ENCODE peak calls at places on chromosomes 3 and 15, in four cellular contexts. Z, G, H and F are unnamed samples.

GRCh38 chr15:70569139-70569717 is 194.1 kb downstream of the UACA start:
- ATAC-seq in Z (peak; percentile 92), H (peak; percentile 98), G (no peak), F (no peak)

GRCh38 chr3:61828158-61828874 is 266.9 kb downstream of the PTPRG start:
- ATAC-seq in Z (no peak), G (no peak), H (no peak), F (no peak)

GRCh38 chr15:77555232-77555631 is 77.5 kb downstream of the LINGO1 start:
- ATAC-seq in G (no peak), Z (no peak), H (no peak), F (no peak)

GRCh38 chr3:60104045-60104444 is 1054.2 kb upstream of the CFAP20DC start:
- ATAC-seq in H (no peak), G (no peak), Z (no peak), F (no peak)

GRCh38 chr15:93987068-93987467 is 244.3 kb upstream of the MCTP2 start:
- ATAC-seq in G (no peak), Z (no peak), H (no peak), F (no peak)

GRCh38 chr3:64262574-64263114 is 37.4 kb upstream of the PRICKLE2 start:
- ATAC-seq in Z (no peak), H (no peak), G (no peak), F (no peak)

GRCh38 chr3:160027541-160028195 is 39.0 kb downstream of the IL12A start:
- ATAC-seq in Z (peak; percentile 44), H (peak; percentile 39), G (peak; percentile 16), F (no peak)

GRCh38 chr3:56989434-56990294 is 70.8 kb upstream of the SPATA12 start:
- ATAC-seq in H (peak; percentile 48), G (peak; percentile 91), Z (peak; percentile 10), F (peak; percentile 52)

GRCh38 chr15:90545095-90545494 is 15.4 kb downstream of the CRTC3 start:
- ATAC-seq in Z (no peak), H (no peak), G (no peak), F (no peak)

GRCh38 chr3:81958967-81959625 is 197.7 kb upstream of the GBE1 start:
- ATAC-seq in G (no peak), H (no peak), Z (no peak), F (no peak)

GRCh38 chr3:143469159-143469558 is 349.6 kb downstream of the CHST2 start:
- ATAC-seq in H (no peak), Z (no peak), G (no peak), F (no peak)

GRCh38 chr15:68587769-68588385 is 9.1 kb downstream of the CORO2B start:
- ATAC-seq in Z (no peak), G (no peak), H (no peak), F (no peak)

GRCh38 chr3:99544819-99545281 is 93.5 kb upstream of the COL8A1 start:
- ATAC-seq in H (no peak), Z (no peak), G (peak; percentile 30), F (peak; percentile 29)

GRCh38 chr3:187702507-187703033 is at the start of gene RTP2:
- ATAC-seq in G (no peak), Z (no peak), H (no peak), F (no peak)

GRCh38 chr3:40504636-40505430 is 1.0 kb upstream of the ZNF620 start:
- ATAC-seq in Z (peak; percentile 20), H (no peak), G (peak; percentile 21), F (peak; percentile 79)

GRCh38 chr3:108099679-108100428 is 9.0 kb upstream of the CD47 start:
- ATAC-seq in Z (no peak), G (peak; percentile 65), H (no peak), F (no peak)

GRCh38 chr15:20280933-20281463 is 260.6 kb downstream of the GOLGA6L6 start:
- ATAC-seq in G (peak; percentile 20), H (peak; percentile 49), Z (no peak), F (no peak)

GRCh38 chr3:153209596-153209995 is 47.6 kb downstream of the RAP2B start:
- ATAC-seq in G (peak; percentile 60), H (no peak), Z (peak; percentile 62), F (peak; percentile 39)

GRCh38 chr3:143604849-143605660 is 243.2 kb downstream of the SLC9A9 start:
- ATAC-seq in G (no peak), Z (no peak), H (no peak), F (no peak)

GRCh38 chr15:83653288-83653638 is 660 bp upstream of the ADAMTSL3 start:
- ATAC-seq in H (no peak), Z (peak; percentile 5), G (no peak), F (no peak)

GRCh38 chr3:29286841-29287240 is 6.0 kb downstream of the RBMS3 start:
- ATAC-seq in G (no peak), Z (no peak), H (no peak), F (no peak)

GRCh38 chr3:55488398-55489055 is 1.4 kb upstream of the WNT5A start:
- ATAC-seq in H (no peak), G (peak; percentile 49), Z (peak; percentile 42), F (peak; percentile 21)

GRCh38 chr3:160365872-160366522 is 33.0 kb downstream of the IFT80 start:
- ATAC-seq in Z (no peak), G (no peak), H (no peak), F (no peak)

GRCh38 chr3:20055020-20055775 is 15.0 kb downstream of the KAT2B start:
- ATAC-seq in Z (peak; percentile 28), H (peak; percentile 28), G (no peak), F (no peak)

GRCh38 chr3:4750306-4751056 is 228.8 kb upstream of the BHLHE40 start:
- ATAC-seq in G (no peak), Z (no peak), H (no peak), F (peak; percentile 32)

GRCh38 chr15:75130597-75131268 is 70.9 kb upstream of the C15orf39 start:
- ATAC-seq in H (no peak), Z (no peak), G (peak; percentile 58), F (no peak)

GRCh38 chr15:86273309-86273708 is 193.6 kb downstream of the AGBL1 start:
- ATAC-seq in H (no peak), G (no peak), Z (no peak), F (no peak)

GRCh38 chr15:94075349-94075748 is 156.0 kb upstream of the MCTP2 start:
- ATAC-seq in H (no peak), G (peak; percentile 93), Z (no peak), F (peak; percentile 93)

GRCh38 chr3:157166559-157166958 is 6.6 kb upstream of the CCNL1 start:
- ATAC-seq in H (peak; percentile 24), G (no peak), Z (no peak), F (no peak)

GRCh38 chr15:60363024-60363674 is 34.6 kb downstream of the ANXA2 start:
- ATAC-seq in G (no peak), Z (peak; percentile 15), H (no peak), F (no peak)

GRCh38 chr15:91023720-91024119 is 1.3 kb upstream of the VPS33B start:
- ATAC-seq in Z (no peak), G (no peak), H (no peak), F (no peak)

GRCh38 chr3:186640473-186640818 is 247 bp downstream of the FETUB start:
- ATAC-seq in G (no peak), H (peak; percentile 81), Z (peak; percentile 76), F (no peak)

GRCh38 chr3:25454411-25454927 is 26.4 kb downstream of the RARB start:
- ATAC-seq in G (no peak), H (no peak), Z (no peak), F (no peak)

GRCh38 chr15:98896802-98897732 is 110.5 kb downstream of the PGPEP1L start:
- ATAC-seq in G (peak; percentile 93), Z (peak; percentile 91), H (peak; percentile 37), F (peak; percentile 85)

DNA sequence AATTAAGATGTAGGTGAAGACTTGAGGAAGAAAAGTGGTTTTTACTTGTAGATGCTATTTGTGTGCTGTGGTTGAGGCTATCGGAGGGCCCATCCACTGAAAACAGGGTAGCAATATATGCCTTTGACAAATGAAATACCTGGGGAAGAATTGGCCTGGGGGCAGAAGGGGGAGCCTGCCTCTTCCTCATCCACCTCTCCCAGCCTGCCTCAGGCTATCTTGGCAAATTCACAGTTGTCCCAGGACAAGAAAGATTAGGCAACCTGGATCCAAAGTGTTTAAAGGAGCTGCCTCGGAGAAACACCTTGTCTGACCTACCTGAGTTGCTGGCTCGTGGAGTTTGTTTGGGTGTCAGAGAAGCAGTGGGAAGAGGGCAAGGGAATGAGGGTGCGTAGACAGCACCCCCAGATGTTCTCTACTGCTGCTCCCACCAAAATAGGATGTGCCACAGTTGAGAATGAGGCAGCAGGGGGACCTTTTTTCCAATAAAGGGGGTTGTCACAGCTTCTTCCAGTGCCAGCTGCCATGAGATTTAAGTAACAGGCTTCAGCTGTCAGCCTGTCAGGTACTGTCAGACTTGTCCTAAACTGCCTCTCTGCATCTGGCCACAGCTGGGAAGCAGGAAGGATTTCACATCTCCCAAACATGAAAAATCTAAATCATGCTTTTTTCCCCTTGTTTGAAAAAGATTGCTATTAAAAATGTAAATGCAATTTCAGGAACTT is 9.2 kb downstream of the PLEKHO2 start:
- ATAC-seq in Z (no peak), G (no peak), H (no peak), F (no peak)
- H3K4me3 ChIP-seq in Z (no peak overlapping the region), G (no peak overlapping the region), H (no peak overlapping the region), F (no peak overlapping the region)

DNA sequence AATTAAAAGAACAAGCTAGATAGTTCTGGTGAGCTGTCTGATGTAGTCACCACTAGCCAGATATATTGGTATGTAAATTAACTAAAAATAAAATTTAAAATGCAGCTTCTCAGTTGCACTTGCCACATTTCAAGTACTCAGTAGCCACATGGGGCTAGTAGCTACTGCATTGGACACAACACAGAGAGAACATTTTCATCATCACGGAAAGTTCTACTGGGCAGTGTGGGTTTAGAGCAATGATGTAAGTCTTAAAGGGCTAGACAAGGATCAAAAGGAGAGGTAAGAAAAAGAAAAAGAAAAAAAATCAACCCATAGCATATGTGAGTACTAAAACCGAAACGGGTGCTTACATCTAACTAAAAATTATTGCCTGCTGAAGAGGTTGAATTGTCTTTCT is 282.4 kb upstream of the LRRFIP2 start:
- ATAC-seq in H (no peak), Z (no peak), G (peak; percentile 46), F (no peak)
- TF ChIP-seq EP300 in H (no peak), Z (no peak), G (no peak), F (no peak)

DNA sequence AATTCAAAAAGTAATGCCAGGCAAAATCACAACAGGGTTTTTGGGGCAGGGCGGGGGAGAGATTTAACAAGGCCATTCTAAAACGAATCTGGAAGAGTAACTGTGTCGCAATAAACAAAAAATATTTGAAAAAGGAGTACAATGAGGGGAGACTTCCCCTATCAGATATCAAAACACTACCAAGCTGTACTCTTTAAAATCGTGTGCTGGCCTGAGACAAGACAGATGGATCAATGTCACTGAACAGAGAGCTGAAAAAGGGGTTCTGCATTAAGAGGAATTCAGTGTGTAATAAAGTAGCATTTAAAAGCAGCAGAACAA is 59.2 kb downstream of the EPHB3 start:
- ATAC-seq in H (no peak), Z (no peak), G (no peak), F (no peak)
- H3K27ac ChIP-seq in H (no peak overlapping the region), Z (no peak overlapping the region), G (no peak overlapping the region), F (no peak overlapping the region)

DNA sequence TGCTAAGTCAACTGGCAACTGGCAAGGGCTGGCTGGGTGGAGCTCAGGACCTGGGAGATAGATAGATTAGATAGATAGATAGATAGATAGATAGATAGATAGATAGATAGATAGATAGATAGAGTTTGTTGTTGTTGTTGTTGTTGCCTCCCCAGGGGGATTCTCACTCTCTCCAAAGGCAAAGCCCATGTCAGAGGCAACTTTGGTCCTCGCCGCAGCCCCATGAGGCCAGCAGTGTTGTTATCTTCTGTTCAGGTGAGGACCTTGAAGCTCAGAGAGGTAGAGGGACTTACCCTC is 7.4 kb upstream of the MST1R start:
- ATAC-seq in G (no peak), Z (no peak), H (no peak), F (no peak)
- H3K4me3 ChIP-seq in G (no peak overlapping the region), Z (no peak overlapping the region), H (no peak overlapping the region), F (no peak overlapping the region)

GRCh38 chr15:39265261-39265660 is 315.6 kb upstream of the THBS1 start:
- ATAC-seq in Z (no peak), G (no peak), H (no peak), F (no peak)
- TF ChIP-seq EP300 in Z (no peak), G (no peak), H (no peak), F (no peak)